ENCODE peak calls at places on chromosomes 3 and 15, in four cellular contexts. U is fibroblast of lung, R is PC-3, B is GM23248. T is an unnamed sample.

GRCh38 chr3:67045711-67046465 is 47.8 kb downstream of the KBTBD8 start:
- DNase-seq in U (no peak), R (no peak), B (no peak), T (no peak)

GRCh38 chr3:7924228-7924627 is 577.4 kb upstream of the LMCD1 start:
- DNase-seq in U (no peak), R (no peak), B (no peak), T (no peak)

GRCh38 chr3:51799879-51800757 is 21.1 kb upstream of the IQCF6 start:
- DNase-seq in U (peak; percentile 84), R (peak; percentile 86), B (peak; percentile 87), T (peak; percentile 20)

GRCh38 chr3:123478314-123478713 is 29.4 kb upstream of the ADCY5 start:
- DNase-seq in U (no peak), R (no peak), B (no peak), T (no peak)

GRCh38 chr15:90557651-90558084 is 27.9 kb downstream of the CRTC3 start:
- DNase-seq in U (peak; percentile 51), R (no peak), B (peak; percentile 76), T (no peak)

GRCh38 chr3:20008646-20009045 is 3.4 kb downstream of the PP2D1 start:
- DNase-seq in U (no peak), R (no peak), B (no peak), T (no peak)

GRCh38 chr3:45273681-45274515 is 47.8 kb upstream of the TMEM158 start:
- DNase-seq in U (no peak), R (no peak), B (peak; percentile 62), T (no peak)

GRCh38 chr15:92745845-92746271 is 90.3 kb upstream of the FAM174B start:
- DNase-seq in U (no peak), R (no peak), B (no peak), T (no peak)

GRCh38 chr15:65334586-65335231 is 30.2 kb downstream of the RNU5B-1 start:
- DNase-seq in U (no peak), R (no peak), B (no peak), T (no peak)

GRCh38 chr3:134621824-134622223 is 29.0 kb downstream of the KY start:
- DNase-seq in U (peak; percentile 22), R (no peak), B (no peak), T (no peak)

GRCh38 chr15:91853501-91853967 is at the start of gene SLCO3A1:
- DNase-seq in U (peak; percentile 47), R (no peak), B (peak; percentile 72), T (no peak)

GRCh38 chr3:136733317-136733833 is 18.8 kb downstream of the STAG1 start:
- DNase-seq in U (no peak), R (peak; percentile 5), B (peak; percentile 20), T (no peak)

GRCh38 chr15:79102595-79102994 is 12.0 kb upstream of the RASGRF1 start:
- DNase-seq in U (no peak), R (no peak), B (no peak), T (no peak)

GRCh38 chr3:72892870-72893269 is 5.0 kb downstream of the GXYLT2 start:
- DNase-seq in U (no peak), R (no peak), B (no peak), T (peak; percentile 61)

GRCh38 chr15:24848050-24848449 is 106.7 kb upstream of the SNRPN start:
- DNase-seq in U (peak; percentile 78), R (peak; percentile 45), B (peak; percentile 39), T (no peak)

GRCh38 chr3:141845407-141846049 is 30.9 kb upstream of the ATP1B3 start:
- DNase-seq in U (no peak), R (no peak), B (no peak), T (peak; percentile 40)

GRCh38 chr15:87082576-87082975 is 1002.9 kb downstream of the AGBL1 start:
- DNase-seq in U (no peak), R (no peak), B (no peak), T (no peak)

GRCh38 chr15:74055804-74056203 is 26.5 kb downstream of the GOLGA6A start:
- DNase-seq in U (no peak), R (no peak), B (no peak), T (no peak)

GRCh38 chr3:160245261-160245800 is 20.1 kb downstream of the C3orf80 start:
- DNase-seq in U (no peak), R (no peak), B (no peak), T (no peak)

GRCh38 chr3:40299721-40300335 is 9.7 kb upstream of the EIF1B start:
- DNase-seq in U (peak; percentile 76), R (no peak), B (peak; percentile 82), T (no peak)

GRCh38 chr3:99549918-99550603 is 88.3 kb upstream of the COL8A1 start:
- DNase-seq in U (peak; percentile 31), R (no peak), B (peak; percentile 57), T (no peak)

GRCh38 chr3:142680710-142681109 is 43.1 kb upstream of the TRPC1 start:
- DNase-seq in U (no peak), R (peak; percentile 38), B (no peak), T (no peak)

GRCh38 chr3:42300013-42300412 is 34.0 kb upstream of the CCK start:
- DNase-seq in U (peak; percentile 27), R (peak; percentile 66), B (peak; percentile 46), T (peak; percentile 61)

GRCh38 chr3:188345223-188345622 is 191.3 kb downstream of the LPP start:
- DNase-seq in U (peak; percentile 29), R (no peak), B (peak; percentile 33), T (no peak)

GRCh38 chr15:45913451-45913850 is 278.6 kb downstream of the SQOR start:
- DNase-seq in U (no peak), R (no peak), B (no peak), T (no peak)

GRCh38 chr3:142930510-142930909 is 33.0 kb downstream of the PAQR9 start:
- DNase-seq in U (peak; percentile 4), R (no peak), B (peak; percentile 13), T (no peak)

GRCh38 chr3:168914662-168915061 is 748.9 kb downstream of the MECOM start:
- DNase-seq in U (no peak), R (peak; percentile 69), B (peak; percentile 13), T (no peak)

GRCh38 chr3:42159706-42160472 is 68.7 kb downstream of the TRAK1 start:
- DNase-seq in U (no peak), R (no peak), B (peak; percentile 29), T (peak; percentile 77)

GRCh38 chr3:48218537-48218936 is 4.8 kb upstream of the CAMP start:
- DNase-seq in U (no peak), R (no peak), B (no peak), T (no peak)

DNA sequence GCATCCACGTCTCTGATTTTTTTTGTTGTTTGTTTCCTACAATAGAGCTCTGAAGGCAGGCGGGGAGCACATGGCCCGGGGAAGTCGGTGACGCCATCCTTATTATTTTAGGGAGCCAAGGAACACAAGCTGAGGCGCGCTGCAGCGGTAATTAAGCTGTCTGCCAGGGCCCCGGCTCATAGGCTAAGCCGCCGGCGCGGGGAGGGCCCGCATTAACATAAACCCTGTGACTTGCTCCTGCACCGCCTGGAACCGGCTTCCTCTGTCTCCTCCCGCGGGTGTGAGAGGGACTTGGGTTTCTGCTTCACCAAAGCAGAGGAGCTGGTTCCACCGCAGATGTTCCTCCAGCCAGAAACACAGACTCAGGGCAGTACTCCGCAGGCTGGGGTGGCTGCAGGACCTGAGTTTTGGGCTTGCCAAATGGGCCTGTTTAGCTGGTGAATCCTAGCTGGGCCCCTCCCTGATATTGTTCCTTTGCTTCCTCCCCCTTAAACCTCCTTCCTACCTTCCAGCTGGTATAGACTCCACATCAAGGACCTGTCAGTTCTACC is 25.3 kb downstream of the ANP32A start:
- DNase-seq in U (peak; percentile 74), R (no peak), B (peak; percentile 94), T (no peak)
- H3K9ac ChIP-seq in U (no peak overlapping the region), R (no peak overlapping the region), B (peak overlapping the region; percentile 62), T (no peak overlapping the region)

GRCh38 chr3:69248394-69248793 is 126.0 kb upstream of the LMOD3 start:
- DNase-seq in U (no peak), R (no peak), B (no peak), T (no peak)

GRCh38 chr3:69251078-69251805 is 128.8 kb upstream of the LMOD3 start:
- DNase-seq in U (no peak), R (no peak), B (no peak), T (no peak)

GRCh38 chr3:69252141-69252540 is 129.7 kb upstream of the LMOD3 start:
- DNase-seq in U (no peak), R (no peak), B (no peak), T (no peak)

GRCh38 chr3:69249001-69249400 is 126.6 kb upstream of the LMOD3 start:
- DNase-seq in U (no peak), R (no peak), B (no peak), T (no peak)

DNA sequence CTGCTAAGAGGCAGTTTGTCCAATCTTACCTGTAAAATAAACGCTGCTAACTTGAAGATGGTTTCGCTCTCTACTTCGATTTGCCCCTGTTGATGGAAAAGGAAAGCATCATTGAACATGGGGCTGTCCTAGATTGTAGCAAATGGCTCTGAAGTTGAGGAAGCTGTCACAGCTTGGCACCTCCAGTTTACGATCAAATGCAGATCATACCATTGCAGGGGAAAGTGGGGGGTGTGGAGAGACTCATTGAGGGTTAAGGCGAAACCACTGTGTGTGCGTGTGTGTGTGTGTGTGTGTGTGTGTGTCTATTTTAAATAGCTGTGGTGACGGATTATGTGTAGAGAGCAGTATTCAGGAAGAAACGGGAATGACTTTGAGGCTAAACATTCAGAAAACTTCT is 127.6 kb upstream of the LMOD3 start:
- DNase-seq in U (peak; percentile 34), R (no peak), B (peak; percentile 23), T (peak; percentile 12)
- H3K4me3 ChIP-seq in U (no peak overlapping the region), R (no peak overlapping the region), B (no peak overlapping the region), T (no peak overlapping the region)

GRCh38 chr3:35426581-35426980 is 212.7 kb upstream of the ARPP21 start:
- DNase-seq in U (no peak), R (no peak), B (no peak), T (no peak)

GRCh38 chr3:35417080-35417479 is 222.2 kb upstream of the ARPP21 start:
- DNase-seq in U (no peak), R (no peak), B (no peak), T (no peak)

DNA sequence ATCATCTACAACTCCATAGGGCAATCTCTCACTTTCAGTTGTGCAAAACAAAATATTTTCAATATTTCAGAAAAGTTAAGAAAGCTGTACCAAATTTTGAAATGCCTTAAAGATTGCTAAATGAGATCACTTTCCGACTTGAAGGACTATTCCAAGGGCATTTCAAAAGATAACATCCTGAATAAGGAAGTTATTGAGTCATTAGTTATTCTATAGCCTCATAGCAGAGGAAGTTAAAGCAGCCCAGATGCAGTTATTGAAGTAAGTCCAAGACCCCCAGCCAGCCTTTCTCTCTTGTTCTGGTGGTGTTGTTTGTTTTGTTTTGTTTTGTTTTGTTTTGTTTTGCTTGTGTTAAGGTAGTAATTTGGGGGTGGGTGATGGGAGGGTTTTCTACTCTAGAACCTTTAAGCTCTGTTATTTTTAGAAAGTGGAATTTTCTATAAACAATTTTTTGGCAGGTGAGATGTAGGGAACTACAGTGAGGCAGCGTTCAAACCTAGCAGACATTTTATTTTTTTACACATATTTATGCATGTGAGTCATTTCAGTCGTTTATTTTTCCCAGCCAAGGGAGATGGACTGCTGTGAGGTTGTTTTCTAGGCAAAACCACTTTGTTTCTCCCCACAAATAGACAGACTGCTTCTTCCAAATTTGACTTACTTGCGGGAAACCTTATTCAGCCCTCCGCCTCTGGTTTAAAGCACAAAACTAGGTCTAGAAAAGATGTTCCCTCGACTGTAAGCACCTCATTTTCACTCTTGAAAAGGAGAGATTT is 216.3 kb upstream of the ARPP21 start:
- DNase-seq in U (no peak), R (no peak), B (no peak), T (no peak)
- H3K9ac ChIP-seq in U (no peak overlapping the region), R (no peak overlapping the region), B (no peak overlapping the region), T (no peak overlapping the region)

DNA sequence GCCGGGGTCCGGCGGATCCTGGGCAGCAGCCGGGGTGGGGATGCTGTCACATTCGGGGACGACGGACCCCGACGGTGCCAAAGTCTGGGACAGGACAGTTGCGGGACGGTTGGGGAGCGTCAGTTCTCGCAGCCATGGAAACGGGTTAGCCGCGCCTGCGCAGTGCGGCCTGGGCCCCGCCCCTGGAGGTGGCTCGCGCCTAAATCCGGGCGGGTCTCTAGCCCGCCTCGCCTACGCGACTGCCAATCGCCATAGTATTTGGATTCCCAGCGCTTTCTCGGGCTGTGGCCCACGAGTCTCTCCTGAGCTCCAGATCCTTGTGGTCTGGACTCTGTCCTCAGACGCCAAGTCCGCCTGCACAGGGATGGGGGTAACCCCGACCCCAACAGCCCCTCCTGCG is at the start of gene ZMYND10:
- DNase-seq in U (peak; percentile 47), R (peak; percentile 76), B (peak; percentile 81), T (no peak)
- H3K4me3 ChIP-seq in U (peak within 1 kb of the TSS; percentile 61), R (peak within 1 kb of the TSS; percentile 63), B (peak within 1 kb of the TSS; percentile 76), T (no peak within 1 kb of the TSS)